ENCODE peak calls at places on chromosomes 16 and 17, in nine cellular contexts. O is sciatic nerve; D is left cardiac atrium; Z is RWPE2; J is gastroesophageal sphincter; B is activated T-cell treated with anti-CD3 and anti-CD28 coated beads, Interleukin-2, amount 50 U/mL, for 72 hours; W is upper lobe of left lung; Q is body of pancreas; M is HCT116. P is an unnamed sample.

GRCh38 chr17:75783069-75783783 is 1.4 kb upstream of the UNK start:
- ATAC-seq in O (no peak), D (no peak), Z (no peak), J (no peak), B (peak), W (no peak), Q (peak), M (no peak), P (peak)

GRCh38 chr17:44607836-44608690 is 48.2 kb upstream of the MEIOC start:
- ATAC-seq in O (peak), D (peak), Z (no peak), J (peak), B (no peak), W (no peak), Q (no peak), M (no peak), P (no peak)

GRCh38 chr17:17001076-17001777 is 29.3 kb upstream of the TNFRSF13B start:
- ATAC-seq in O (peak), D (no peak), Z (no peak), J (no peak), B (peak), W (no peak), Q (no peak), M (peak), P (no peak)

GRCh38 chr17:1402268-1402598 is 2.2 kb upstream of the YWHAE start:
- ATAC-seq in O (no peak), D (no peak), Z (no peak), J (no peak), B (no peak), W (no peak), Q (no peak), M (no peak), P (no peak)

GRCh38 chr16:30834130-30834740 is 47.2 kb upstream of the ZNF629 start:
- ATAC-seq in O (no peak), D (no peak), Z (no peak), J (no peak), B (no peak), W (no peak), Q (no peak), M (no peak), P (no peak)

GRCh38 chr17:5651348-5651747 is 67.0 kb upstream of the NLRP1 start:
- ATAC-seq in O (no peak), D (no peak), Z (no peak), J (no peak), B (no peak), W (no peak), Q (no peak), M (no peak), P (no peak)

GRCh38 chr16:78455861-78456260 is 356.4 kb downstream of the WWOX start:
- ATAC-seq in O (no peak), D (no peak), Z (no peak), J (no peak), B (no peak), W (no peak), Q (no peak), M (no peak), P (no peak)

GRCh38 chr16:78746718-78747117 is 647.3 kb downstream of the WWOX start:
- ATAC-seq in O (no peak), D (no peak), Z (no peak), J (no peak), B (no peak), W (no peak), Q (no peak), M (no peak), P (no peak)

GRCh38 chr17:43418441-43419374 is 19.9 kb downstream of the ARL4D start:
- ATAC-seq in O (peak), D (peak), Z (peak), J (peak), B (peak), W (peak), Q (peak), M (peak), P (peak)

GRCh38 chr16:73289232-73289631 is 241.3 kb upstream of the ZFHX3 start:
- ATAC-seq in O (no peak), D (no peak), Z (no peak), J (no peak), B (peak), W (no peak), Q (no peak), M (no peak), P (no peak)

GRCh38 chr16:87762071-87762571 is 3.7 kb downstream of the KLHDC4 start:
- ATAC-seq in O (no peak), D (no peak), Z (no peak), J (no peak), B (peak), W (no peak), Q (no peak), M (no peak), P (no peak)

GRCh38 chr17:15351487-15351840 is 10.1 kb upstream of the TEKT3 start:
- ATAC-seq in O (peak), D (no peak), Z (no peak), J (peak), B (no peak), W (no peak), Q (no peak), M (no peak), P (no peak)

GRCh38 chr16:88927010-88927409 is 50.0 kb downstream of the CBFA2T3 start:
- ATAC-seq in O (no peak), D (no peak), Z (no peak), J (no peak), B (no peak), W (no peak), Q (no peak), M (peak), P (no peak)

GRCh38 chr17:59423137-59423703 is 91.8 kb downstream of the YPEL2 start:
- ATAC-seq in O (peak), D (peak), Z (peak), J (peak), B (no peak), W (peak), Q (peak), M (peak), P (no peak)

GRCh38 chr17:21042434-21043295 is at the start of gene USP22:
- ATAC-seq in O (no peak), D (peak), Z (peak), J (peak), B (peak), W (no peak), Q (peak), M (peak), P (peak)

GRCh38 chr17:82299452-82299851 is 18.0 kb downstream of the CD7 start:
- ATAC-seq in O (no peak), D (no peak), Z (no peak), J (no peak), B (peak), W (no peak), Q (no peak), M (no peak), P (no peak)

GRCh38 chr17:60652484-60653247 is 25.0 kb upstream of the BCAS3 start:
- ATAC-seq in O (peak), D (no peak), Z (no peak), J (no peak), B (no peak), W (no peak), Q (no peak), M (no peak), P (peak)

GRCh38 chr17:75842963-75843576 is 1.1 kb downstream of the UNC13D start:
- ATAC-seq in O (no peak), D (no peak), Z (no peak), J (no peak), B (peak), W (no peak), Q (no peak), M (no peak), P (peak)

GRCh38 chr16:89829630-89830437 is 1.6 kb downstream of the SPIRE2 start:
- ATAC-seq in O (no peak), D (no peak), Z (no peak), J (no peak), B (no peak), W (no peak), Q (no peak), M (no peak), P (no peak)

GRCh38 chr16:1291576-1291974 is 17.9 kb upstream of the UBE2I start:
- ATAC-seq in O (no peak), D (no peak), Z (peak), J (no peak), B (no peak), W (no peak), Q (no peak), M (no peak), P (no peak)

GRCh38 chr17:73667184-73667959 is 23.1 kb upstream of the SDK2 start:
- ATAC-seq in O (no peak), D (no peak), Z (no peak), J (no peak), B (peak), W (no peak), Q (no peak), M (no peak), P (peak)

GRCh38 chr17:81488276-81488860 is 24.2 kb downstream of the ACTG1 start:
- ATAC-seq in O (peak), D (peak), Z (no peak), J (peak), B (peak), W (no peak), Q (no peak), M (peak), P (peak)

GRCh38 chr16:88976359-88977027 is 514 bp downstream of the CBFA2T3 start:
- ATAC-seq in O (no peak), D (peak), Z (no peak), J (no peak), B (peak), W (no peak), Q (no peak), M (no peak), P (no peak)

GRCh38 chr17:15965510-15965909 is 20.6 kb downstream of the ADORA2B start:
- ATAC-seq in O (no peak), D (no peak), Z (no peak), J (no peak), B (no peak), W (no peak), Q (no peak), M (no peak), P (no peak)

GRCh38 chr17:82358467-82359350 is at the start of gene TEX19:
- ATAC-seq in O (no peak), D (no peak), Z (no peak), J (no peak), B (no peak), W (no peak), Q (no peak), M (peak), P (peak)

GRCh38 chr17:11293480-11293879 is 52.5 kb downstream of the SHISA6 start:
- ATAC-seq in O (no peak), D (no peak), Z (no peak), J (no peak), B (no peak), W (no peak), Q (no peak), M (no peak), P (no peak)

GRCh38 chr17:2170023-2170422 is 115.1 kb downstream of the HIC1 start:
- ATAC-seq in O (no peak), D (no peak), Z (no peak), J (no peak), B (peak), W (no peak), Q (no peak), M (peak), P (peak)

GRCh38 chr16:69176033-69176780 is 10.8 kb upstream of the SNTB2 start:
- ATAC-seq in O (no peak), D (no peak), Z (no peak), J (peak), B (no peak), W (peak), Q (no peak), M (no peak), P (no peak)

GRCh38 chr16:4519274-4520058 is 19.1 kb downstream of the CDIP1 start:
- ATAC-seq in O (no peak), D (no peak), Z (no peak), J (no peak), B (no peak), W (no peak), Q (no peak), M (no peak), P (no peak)

GRCh38 chr17:38676706-38677504 is 2.1 kb upstream of the EPOP start:
- ATAC-seq in O (peak), D (peak), Z (peak), J (peak), B (peak), W (peak), Q (peak), M (peak), P (peak)

P was measured in activated T-helper 17 cell treated with anti-CD3 and anti-CD28 coated beads, Interleukin-2, amount 50 U/mL, for 72 hours.